ENCODE peak calls at places on chromosomes 12 and 14, in seven cellular contexts. N is NCI-H1694 treated with DMSO at 0.1 percent for 48 hours, B is body of pancreas, L is EL, T is dorsolateral prefrontal cortex, V is AG09309, G is fibroblast of pulmonary artery. Q is an unnamed sample.

GRCh38 chr12:54125950-54126695 is 62.7 kb downstream of the SMUG1 start:
- DNase-seq in N (no peak), B (peak), L (peak), T (no peak), V (no peak), G (no peak), Q (peak)

GRCh38 chr14:100031506-100032281 is 33.5 kb upstream of the EVL start:
- DNase-seq in N (no peak), B (no peak), L (peak), T (no peak), V (peak), G (peak), Q (peak)

GRCh38 chr12:65464930-65465329 is 186.4 kb downstream of the MSRB3 start:
- DNase-seq in N (no peak), B (no peak), L (peak), T (no peak), V (peak), G (peak), Q (peak)

GRCh38 chr14:81400202-81400678 is at the start of gene STON2:
- DNase-seq in N (peak), B (no peak), L (peak), T (no peak), V (peak), G (peak), Q (peak)

GRCh38 chr14:80095623-80096022 is 115.7 kb downstream of the DIO2 start:
- DNase-seq in N (no peak), B (no peak), L (peak), T (no peak), V (peak), G (peak), Q (peak)

GRCh38 chr14:103961928-103962578 is 19.7 kb upstream of the RD3L start:
- DNase-seq in N (no peak), B (no peak), L (no peak), T (no peak), V (no peak), G (no peak), Q (no peak)

GRCh38 chr14:89618821-89619551 is 202.0 kb upstream of the FOXN3 start:
- DNase-seq in N (peak), B (peak), L (peak), T (no peak), V (no peak), G (peak), Q (peak)

GRCh38 chr14:29580763-29581162 is 346.9 kb downstream of the PRKD1 start:
- DNase-seq in N (no peak), B (no peak), L (no peak), T (no peak), V (no peak), G (no peak), Q (no peak)

GRCh38 chr14:30267141-30267540 is 291.8 kb upstream of the G2E3 start:
- DNase-seq in N (no peak), B (no peak), L (peak), T (no peak), V (no peak), G (peak), Q (peak)

GRCh38 chr14:77018785-77019184 is 9.7 kb downstream of the IRF2BPL start:
- DNase-seq in N (no peak), B (no peak), L (no peak), T (no peak), V (no peak), G (peak), Q (no peak)

GRCh38 chr12:43898474-43898873 is 62.6 kb downstream of the TMEM117 start:
- DNase-seq in N (no peak), B (no peak), L (no peak), T (no peak), V (no peak), G (no peak), Q (no peak)

GRCh38 chr12:120709976-120710804 is at the start of gene UNC119B:
- DNase-seq in N (peak), B (peak), L (peak), T (peak), V (no peak), G (no peak), Q (peak)

GRCh38 chr12:46153267-46153872 is 115.5 kb downstream of the SLC38A1 start:
- DNase-seq in N (peak), B (no peak), L (peak), T (no peak), V (no peak), G (peak), Q (peak)

GRCh38 chr12:57893460-57894353 is 47.2 kb upstream of the CTDSP2 start:
- DNase-seq in N (peak), B (peak), L (peak), T (peak), V (peak), G (peak), Q (peak)

GRCh38 chr12:26750531-26751171 is 82.3 kb downstream of the ITPR2 start:
- DNase-seq in N (no peak), B (no peak), L (no peak), T (no peak), V (no peak), G (no peak), Q (no peak)

Q was measured in EH.